ENCODE peak calls at places on chromosomes 6 and 20, in five cellular contexts. One of them, this sample, is unnamed.

GRCh38 chr6:103140308-103141027 is 1719.3 kb downstream of the HACE1 start:
- DNase-seq in NB4: no peak
- DNase-seq in activated naive CD8-positive, alpha-beta T cell treated with anti-CD3 and anti-CD28 coated beads, Interleukin-2, amount 50 U/mL, for 24 hours: no peak
- DNase-seq in endothelial cell: no peak
- DNase-seq in NCI-H1105: no peak
- DNase-seq in this sample: no peak

GRCh38 chr20:64156136-64156885 is 7.9 kb upstream of the MYT1 start:
- DNase-seq in NB4: no peak
- DNase-seq in activated naive CD8-positive, alpha-beta T cell treated with anti-CD3 and anti-CD28 coated beads, Interleukin-2, amount 50 U/mL, for 24 hours: no peak
- DNase-seq in endothelial cell: no peak
- DNase-seq in NCI-H1105: no peak
- DNase-seq in this sample: no peak

GRCh38 chr20:63099426-63100267 is 92.9 kb upstream of the BHLHE23 start:
- DNase-seq in NB4: no peak
- DNase-seq in activated naive CD8-positive, alpha-beta T cell treated with anti-CD3 and anti-CD28 coated beads, Interleukin-2, amount 50 U/mL, for 24 hours: no peak
- DNase-seq in endothelial cell: no peak
- DNase-seq in NCI-H1105: no peak
- DNase-seq in this sample: no peak

GRCh38 chr6:1104988-1105670 is 206.8 kb upstream of the FOXQ1 start:
- DNase-seq in NB4: no peak
- DNase-seq in activated naive CD8-positive, alpha-beta T cell treated with anti-CD3 and anti-CD28 coated beads, Interleukin-2, amount 50 U/mL, for 24 hours: no peak
- DNase-seq in endothelial cell: no peak
- DNase-seq in NCI-H1105: no peak
- DNase-seq in this sample: no peak

GRCh38 chr6:80482056-80482455 is 375.6 kb downstream of the BCKDHB start:
- DNase-seq in NB4: no peak
- DNase-seq in activated naive CD8-positive, alpha-beta T cell treated with anti-CD3 and anti-CD28 coated beads, Interleukin-2, amount 50 U/mL, for 24 hours: no peak
- DNase-seq in endothelial cell: no peak
- DNase-seq in NCI-H1105: no peak
- DNase-seq in this sample: no peak

GRCh38 chr6:117072134-117072533 is 193.2 kb upstream of the VGLL2 start:
- DNase-seq in NB4: no peak
- DNase-seq in activated naive CD8-positive, alpha-beta T cell treated with anti-CD3 and anti-CD28 coated beads, Interleukin-2, amount 50 U/mL, for 24 hours: no peak
- DNase-seq in endothelial cell: no peak
- DNase-seq in NCI-H1105: peak; percentile 84
- DNase-seq in this sample: no peak

GRCh38 chr20:13119583-13119982 is 101.5 kb upstream of the ISM1 start:
- DNase-seq in NB4: peak; percentile 59
- DNase-seq in activated naive CD8-positive, alpha-beta T cell treated with anti-CD3 and anti-CD28 coated beads, Interleukin-2, amount 50 U/mL, for 24 hours: peak; percentile 16
- DNase-seq in endothelial cell: peak; percentile 63
- DNase-seq in NCI-H1105: peak; percentile 72
- DNase-seq in this sample: no peak

GRCh38 chr6:36820700-36821580 is 18.3 kb downstream of the CPNE5 start:
- DNase-seq in NB4: peak; percentile 48
- DNase-seq in activated naive CD8-positive, alpha-beta T cell treated with anti-CD3 and anti-CD28 coated beads, Interleukin-2, amount 50 U/mL, for 24 hours: no peak
- DNase-seq in endothelial cell: no peak
- DNase-seq in NCI-H1105: no peak
- DNase-seq in this sample: no peak

GRCh38 chr6:148831064-148831463 is 84.2 kb downstream of the UST start:
- DNase-seq in NB4: no peak
- DNase-seq in activated naive CD8-positive, alpha-beta T cell treated with anti-CD3 and anti-CD28 coated beads, Interleukin-2, amount 50 U/mL, for 24 hours: no peak
- DNase-seq in endothelial cell: no peak
- DNase-seq in NCI-H1105: no peak
- DNase-seq in this sample: no peak

GRCh38 chr20:20517296-20517695 is 149.4 kb downstream of the INSM1 start:
- DNase-seq in NB4: no peak
- DNase-seq in activated naive CD8-positive, alpha-beta T cell treated with anti-CD3 and anti-CD28 coated beads, Interleukin-2, amount 50 U/mL, for 24 hours: no peak
- DNase-seq in endothelial cell: no peak
- DNase-seq in NCI-H1105: no peak
- DNase-seq in this sample: no peak

GRCh38 chr6:24394777-24395437 is 7.8 kb upstream of the MRS2 start:
- DNase-seq in NB4: peak; percentile 80
- DNase-seq in activated naive CD8-positive, alpha-beta T cell treated with anti-CD3 and anti-CD28 coated beads, Interleukin-2, amount 50 U/mL, for 24 hours: no peak
- DNase-seq in endothelial cell: no peak
- DNase-seq in NCI-H1105: no peak
- DNase-seq in this sample: peak; percentile 13

GRCh38 chr6:3561745-3562144 is 104.9 kb upstream of the SLC22A23 start:
- DNase-seq in NB4: peak; percentile 40
- DNase-seq in activated naive CD8-positive, alpha-beta T cell treated with anti-CD3 and anti-CD28 coated beads, Interleukin-2, amount 50 U/mL, for 24 hours: no peak
- DNase-seq in endothelial cell: peak; percentile 52
- DNase-seq in NCI-H1105: peak; percentile 33
- DNase-seq in this sample: no peak

GRCh38 chr20:48191200-48191599 is 405.9 kb upstream of the SULF2 start:
- DNase-seq in NB4: no peak
- DNase-seq in activated naive CD8-positive, alpha-beta T cell treated with anti-CD3 and anti-CD28 coated beads, Interleukin-2, amount 50 U/mL, for 24 hours: no peak
- DNase-seq in endothelial cell: no peak
- DNase-seq in NCI-H1105: no peak
- DNase-seq in this sample: no peak

GRCh38 chr6:36968266-36968977 is 13.9 kb downstream of the PI16 start:
- DNase-seq in NB4: no peak
- DNase-seq in activated naive CD8-positive, alpha-beta T cell treated with anti-CD3 and anti-CD28 coated beads, Interleukin-2, amount 50 U/mL, for 24 hours: no peak
- DNase-seq in endothelial cell: no peak
- DNase-seq in NCI-H1105: peak; percentile 50
- DNase-seq in this sample: no peak

GRCh38 chr6:42217165-42217522 is 517 bp downstream of the MRPS10 start:
- DNase-seq in NB4: peak; percentile 34
- DNase-seq in activated naive CD8-positive, alpha-beta T cell treated with anti-CD3 and anti-CD28 coated beads, Interleukin-2, amount 50 U/mL, for 24 hours: no peak
- DNase-seq in endothelial cell: no peak
- DNase-seq in NCI-H1105: no peak
- DNase-seq in this sample: no peak

GRCh38 chr6:73985891-73986290 is 289.9 kb downstream of the CD109 start:
- DNase-seq in NB4: peak; percentile 9
- DNase-seq in activated naive CD8-positive, alpha-beta T cell treated with anti-CD3 and anti-CD28 coated beads, Interleukin-2, amount 50 U/mL, for 24 hours: no peak
- DNase-seq in endothelial cell: no peak
- DNase-seq in NCI-H1105: no peak
- DNase-seq in this sample: no peak

GRCh38 chr6:122361314-122361979 is 38.0 kb upstream of the HSF2 start:
- DNase-seq in NB4: no peak
- DNase-seq in activated naive CD8-positive, alpha-beta T cell treated with anti-CD3 and anti-CD28 coated beads, Interleukin-2, amount 50 U/mL, for 24 hours: no peak
- DNase-seq in endothelial cell: no peak
- DNase-seq in NCI-H1105: no peak
- DNase-seq in this sample: no peak